ENCODE peak calls at places on chromosomes 1 and 21, in seven cellular contexts. T is lung; Y is CD8-positive, alpha-beta memory T cell; Z is left lung; E is GM23248; M is breast epithelium; X is ovary. L is an unnamed sample.

GRCh38 chr1:26526287-26526686 is 3.3 kb upstream of the RPS6KA1 start:
- DNase-seq in T (no peak), Y (no peak), Z (no peak), E (no peak), M (no peak), X (no peak), L (no peak)

GRCh38 chr1:209780276-209780675 is 4.1 kb downstream of the C1orf74 start:
- DNase-seq in T (no peak), Y (no peak), Z (no peak), E (no peak), M (no peak), X (no peak), L (no peak)

GRCh38 chr1:224219612-224220011 is 36.6 kb downstream of the DEGS1 start:
- DNase-seq in T (no peak), Y (no peak), Z (no peak), E (no peak), M (no peak), X (no peak), L (no peak)

GRCh38 chr1:47651311-47652089 is 213.7 kb downstream of the FOXD2 start:
- DNase-seq in T (no peak), Y (no peak), Z (no peak), E (no peak), M (no peak), X (no peak), L (no peak)

GRCh38 chr1:219467524-219467923 is 145.4 kb downstream of the ZC3H11B start:
- DNase-seq in T (no peak), Y (no peak), Z (no peak), E (peak; percentile 69), M (no peak), X (no peak), L (no peak)

GRCh38 chr1:107965112-107965991 is at the start of gene VAV3:
- DNase-seq in T (peak; percentile 64), Y (peak; percentile 20), Z (peak; percentile 83), E (peak; percentile 79), M (no peak), X (peak; percentile 22), L (peak; percentile 55)

GRCh38 chr1:31760901-31761470 is 3.2 kb downstream of the ADGRB2 start:
- DNase-seq in T (peak; percentile 41), Y (peak; percentile 58), Z (no peak), E (peak; percentile 84), M (peak; percentile 68), X (peak; percentile 77), L (no peak)

GRCh38 chr1:102588536-102588935 is 519.8 kb downstream of the COL11A1 start:
- DNase-seq in T (no peak), Y (no peak), Z (no peak), E (no peak), M (no peak), X (no peak), L (peak; percentile 2)

GRCh38 chr1:176033879-176034278 is 173.2 kb downstream of the COP1 start:
- DNase-seq in T (no peak), Y (no peak), Z (no peak), E (peak; percentile 36), M (no peak), X (no peak), L (no peak)

GRCh38 chr1:88237026-88237425 is 447.0 kb upstream of the PKN2 start:
- DNase-seq in T (no peak), Y (no peak), Z (no peak), E (peak; percentile 86), M (no peak), X (no peak), L (no peak)

GRCh38 chr1:20878799-20879198 is 91.7 kb upstream of the HP1BP3 start:
- DNase-seq in T (no peak), Y (no peak), Z (no peak), E (no peak), M (no peak), X (no peak), L (no peak)

GRCh38 chr1:74767490-74767889 is 34.5 kb downstream of the TYW3 start:
- DNase-seq in T (no peak), Y (no peak), Z (no peak), E (peak; percentile 36), M (no peak), X (no peak), L (no peak)

GRCh38 chr1:43293896-43294760 is 6.7 kb upstream of the TIE1 start:
- DNase-seq in T (no peak), Y (no peak), Z (no peak), E (peak; percentile 72), M (no peak), X (no peak), L (peak; percentile 38)

GRCh38 chr1:21625390-21626190 is 43.6 kb downstream of the RAP1GAP start:
- DNase-seq in T (no peak), Y (no peak), Z (no peak), E (no peak), M (no peak), X (no peak), L (no peak)

GRCh38 chr1:66925944-66926343 is 1.2 kb downstream of the MIER1 start:
- DNase-seq in T (no peak), Y (no peak), Z (no peak), E (peak; percentile 31), M (no peak), X (no peak), L (no peak)

GRCh38 chr1:209714338-209714737 is 9.7 kb downstream of the HSD11B1 start:
- DNase-seq in T (no peak), Y (no peak), Z (no peak), E (no peak), M (no peak), X (no peak), L (no peak)

GRCh38 chr1:177884499-177885021 is 85.3 kb downstream of the SEC16B start:
- DNase-seq in T (no peak), Y (no peak), Z (no peak), E (peak; percentile 46), M (no peak), X (no peak), L (no peak)

GRCh38 chr1:112904071-112904830 is 51.7 kb downstream of the SLC16A1 start:
- DNase-seq in T (no peak), Y (no peak), Z (no peak), E (peak; percentile 87), M (no peak), X (no peak), L (peak; percentile 98)

GRCh38 chr1:19676438-19676922 is 11.8 kb downstream of the HTR6 start:
- DNase-seq in T (peak; percentile 47), Y (no peak), Z (no peak), E (peak; percentile 94), M (no peak), X (peak; percentile 66), L (no peak)

GRCh38 chr1:3566951-3567350 is 44.4 kb downstream of the MEGF6 start:
- DNase-seq in T (no peak), Y (no peak), Z (no peak), E (no peak), M (no peak), X (no peak), L (no peak)

GRCh38 chr1:161915051-161915503 is 108.6 kb downstream of the OLFML2B start:
- DNase-seq in T (no peak), Y (no peak), Z (no peak), E (peak; percentile 24), M (no peak), X (no peak), L (no peak)

GRCh38 chr21:42021751-42022430 is 11.7 kb upstream of the ZBTB21 start:
- DNase-seq in T (no peak), Y (no peak), Z (no peak), E (no peak), M (no peak), X (no peak), L (no peak)

GRCh38 chr1:56139786-56140185 is 439.6 kb downstream of the PLPP3 start:
- DNase-seq in T (no peak), Y (no peak), Z (no peak), E (no peak), M (no peak), X (no peak), L (no peak)

GRCh38 chr1:93358293-93358692 is 12.6 kb downstream of the DR1 start:
- DNase-seq in T (no peak), Y (no peak), Z (no peak), E (no peak), M (no peak), X (no peak), L (no peak)

GRCh38 chr1:93357242-93357641 is 11.5 kb downstream of the DR1 start:
- DNase-seq in T (no peak), Y (no peak), Z (no peak), E (no peak), M (no peak), X (no peak), L (no peak)

GRCh38 chr1:93360111-93360510 is 14.4 kb downstream of the DR1 start:
- DNase-seq in T (no peak), Y (no peak), Z (no peak), E (no peak), M (no peak), X (no peak), L (no peak)

GRCh38 chr1:93365813-93366212 is 20.1 kb downstream of the DR1 start:
- DNase-seq in T (no peak), Y (no peak), Z (no peak), E (no peak), M (no peak), X (no peak), L (no peak)

GRCh38 chr1:93362237-93362636 is 16.5 kb downstream of the DR1 start:
- DNase-seq in T (no peak), Y (no peak), Z (no peak), E (no peak), M (no peak), X (no peak), L (no peak)
- H3K27ac ChIP-seq in T (no peak overlapping the region), Y (no peak overlapping the region), Z (no peak overlapping the region), E (no peak overlapping the region), M (no peak overlapping the region), X (no peak overlapping the region), L (no peak overlapping the region)

DNA sequence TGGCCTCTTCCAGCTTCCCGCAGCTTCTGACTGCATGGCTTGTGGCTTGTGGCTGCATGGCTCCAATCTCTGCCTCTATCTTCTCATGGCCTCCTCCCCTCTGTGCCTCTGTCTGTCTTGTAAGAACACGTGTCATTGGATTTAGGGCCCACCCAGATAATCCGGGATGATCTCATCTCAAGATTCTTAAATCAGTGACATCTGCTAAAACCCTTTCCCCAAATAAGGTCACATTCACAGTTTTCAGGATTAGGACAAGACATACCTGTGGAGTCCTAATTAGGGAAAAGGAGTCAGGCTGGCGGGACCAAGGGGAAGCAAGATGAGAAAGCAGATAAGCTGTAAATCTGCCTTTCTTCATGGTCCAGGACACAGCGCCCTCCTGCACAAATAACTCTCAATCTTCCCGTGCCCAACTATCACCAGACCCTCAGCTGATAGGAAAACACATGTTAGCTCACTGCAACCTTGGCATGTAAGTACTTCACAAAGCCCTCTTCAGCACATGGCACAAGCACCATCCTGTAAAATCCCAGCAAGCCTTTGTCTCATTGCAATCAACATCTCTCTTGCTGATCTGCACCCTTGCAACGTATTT is 82.2 kb downstream of the SPSB1 start:
- DNase-seq in T (no peak), Y (no peak), Z (no peak), E (no peak), M (no peak), X (no peak), L (no peak)
- H3K4me1 ChIP-seq in T (no peaks in the 10 kb centered on the region), Y (no peaks in the 10 kb centered on the region), Z (peaks cover 15% of the 10 kb centered on the region), E (no peaks in the 10 kb centered on the region), M (no peaks in the 10 kb centered on the region), X (peaks cover 53% of the 10 kb centered on the region), L (peaks cover 4% of the 10 kb centered on the region)

GRCh38 chr1:226697151-226697575 is 41.9 kb downstream of the ITPKB start:
- DNase-seq in T (no peak), Y (no peak), Z (no peak), E (peak; percentile 66), M (no peak), X (no peak), L (peak; percentile 92)
- H3K27ac ChIP-seq in T (no peak overlapping the region), Y (no peak overlapping the region), Z (no peak overlapping the region), E (no peak overlapping the region), M (peak overlapping the region; percentile 74), X (no peak overlapping the region), L (peak overlapping the region; percentile 59)

GRCh38 chr1:151368745-151369610 is 3.5 kb downstream of the SELENBP1 start:
- DNase-seq in T (no peak), Y (no peak), Z (no peak), E (no peak), M (no peak), X (no peak), L (no peak)
- H3K4me1 ChIP-seq in T (peaks cover 7% of the 10 kb centered on the region), Y (no peaks in the 10 kb centered on the region), Z (peaks cover 22% of the 10 kb centered on the region), E (peaks cover 16% of the 10 kb centered on the region), M (peaks cover 9% of the 10 kb centered on the region), X (peaks cover 38% of the 10 kb centered on the region), L (no peaks in the 10 kb centered on the region)

L was measured in foreskin keratinocyte.